ENCODE peak calls at places on chromosome 11, in eight cellular contexts. R is thoracic aorta, X is tibial nerve, M is psoas muscle, A is OCI-LY7, O is DND-41, L is lower lobe of right lung, I is testis. Q is an unnamed sample.
A peak's percentile ranks its signal among the peaks of the same experiment; 100 is the strongest.

GRCh38 chr11:107018274-107018901 is at the start of gene GUCY1A2:
- DNase-seq in R (no peak), X (no peak), M (peak; percentile 48), A (no peak), O (no peak), L (peak; percentile 42), I (peak; percentile 44), Q (peak; percentile 79)

GRCh38 chr11:86291466-86292262 is 10.4 kb upstream of the HIKESHI start:
- DNase-seq in R (no peak), X (peak; percentile 43), M (no peak), A (peak; percentile 67), O (peak; percentile 60), L (no peak), I (peak; percentile 60), Q (peak; percentile 83)

GRCh38 chr11:3109921-3110706 is 52.9 kb upstream of the CARS1 start:
- DNase-seq in R (peak; percentile 1), X (no peak), M (peak; percentile 82), A (peak; percentile 20), O (peak; percentile 59), L (peak; percentile 64), I (no peak), Q (peak; percentile 87)

GRCh38 chr11:100188137-100188783 is 498.8 kb upstream of the ARHGAP42 start:
- DNase-seq in R (no peak), X (no peak), M (no peak), A (no peak), O (no peak), L (no peak), I (no peak), Q (no peak)

GRCh38 chr11:92670293-92670890 is 299.1 kb upstream of the MTNR1B start:
- DNase-seq in R (no peak), X (no peak), M (no peak), A (no peak), O (no peak), L (no peak), I (no peak), Q (no peak)

GRCh38 chr11:20873054-20873453 is 203.7 kb downstream of the NELL1 start:
- DNase-seq in R (no peak), X (no peak), M (no peak), A (peak; percentile 24), O (peak; percentile 12), L (no peak), I (peak; percentile 69), Q (peak; percentile 85)

GRCh38 chr11:84962018-84962417 is 665.1 kb downstream of the DLG2 start:
- DNase-seq in R (no peak), X (no peak), M (no peak), A (no peak), O (no peak), L (no peak), I (no peak), Q (no peak)

GRCh38 chr11:7278314-7278917 is 26.7 kb downstream of the SYT9 start:
- DNase-seq in R (no peak), X (no peak), M (no peak), A (peak; percentile 44), O (peak; percentile 29), L (no peak), I (peak; percentile 20), Q (peak; percentile 73)

GRCh38 chr11:101583180-101584128 is at the start of gene TRPC6:
- DNase-seq in R (no peak), X (no peak), M (peak; percentile 54), A (no peak), O (no peak), L (peak; percentile 43), I (peak; percentile 49), Q (peak; percentile 87)

GRCh38 chr11:67647471-67647870 is 3.1 kb downstream of the ACY3 start:
- DNase-seq in R (no peak), X (no peak), M (no peak), A (peak; percentile 36), O (no peak), L (no peak), I (no peak), Q (peak; percentile 38)

GRCh38 chr11:128709402-128709801 is 15.5 kb downstream of the FLI1 start:
- DNase-seq in R (no peak), X (no peak), M (no peak), A (no peak), O (no peak), L (no peak), I (no peak), Q (peak; percentile 70)

GRCh38 chr11:76169473-76169881 is 36.8 kb downstream of the WNT11 start:
- DNase-seq in R (no peak), X (no peak), M (no peak), A (no peak), O (no peak), L (no peak), I (no peak), Q (no peak)

GRCh38 chr11:73003083-73003482 is 139.0 kb downstream of the FCHSD2 start:
- DNase-seq in R (no peak), X (no peak), M (no peak), A (peak; percentile 17), O (no peak), L (no peak), I (no peak), Q (no peak)

GRCh38 chr11:117826360-117826635 is 1.8 kb upstream of the FXYD2 start:
- DNase-seq in R (no peak), X (no peak), M (no peak), A (no peak), O (no peak), L (no peak), I (peak; percentile 11), Q (peak; percentile 26)

GRCh38 chr11:27468643-27469332 is 3.8 kb downstream of the LGR4 start:
- DNase-seq in R (no peak), X (no peak), M (no peak), A (no peak), O (no peak), L (no peak), I (no peak), Q (no peak)

GRCh38 chr11:73872746-73873412 is 3.8 kb downstream of the COA4 start:
- DNase-seq in R (no peak), X (no peak), M (no peak), A (no peak), O (no peak), L (no peak), I (no peak), Q (no peak)

GRCh38 chr11:69272055-69272454 is 21.9 kb upstream of the MYEOV start:
- DNase-seq in R (no peak), X (no peak), M (no peak), A (no peak), O (no peak), L (no peak), I (no peak), Q (no peak)
- H3K4me3 ChIP-seq in R (no peak overlapping the region), X (no peak overlapping the region), M (no peak overlapping the region), A (no peak overlapping the region), O (no peak overlapping the region), L (no peak overlapping the region), I (no peak overlapping the region), Q (no peak overlapping the region)

DNA sequence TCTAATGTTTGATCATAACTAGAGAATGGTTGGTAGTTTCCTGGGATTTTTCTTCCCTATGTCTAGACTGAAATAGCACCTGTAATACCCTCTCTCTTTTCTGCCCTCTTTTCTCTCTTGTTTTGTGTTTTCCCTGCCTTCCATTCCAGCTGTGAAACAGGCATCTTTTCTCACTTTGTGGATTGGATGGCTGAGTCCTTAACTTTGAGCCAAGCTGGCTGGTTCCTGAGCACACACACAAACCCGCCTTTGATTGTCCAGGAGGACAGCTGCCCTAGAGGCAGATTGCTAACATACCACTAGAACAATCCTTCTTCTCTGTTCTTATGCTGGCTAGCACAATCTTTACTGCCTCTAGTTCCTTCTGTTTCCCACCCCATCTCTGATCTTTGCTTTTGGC is 17.7 kb downstream of the CTNND1 start:
- DNase-seq in R (no peak), X (peak; percentile 18), M (no peak), A (no peak), O (no peak), L (no peak), I (peak; percentile 62), Q (peak; percentile 81)
- H3K4me1 ChIP-seq in R (peaks cover 81% of the 10 kb centered on the region), X (peaks cover 90% of the 10 kb centered on the region), M (peaks cover 74% of the 10 kb centered on the region), A (no peaks in the 10 kb centered on the region), O (peaks cover 34% of the 10 kb centered on the region), L (peaks cover 99% of the 10 kb centered on the region), I (peaks cover 87% of the 10 kb centered on the region), Q (peaks cover 42% of the 10 kb centered on the region)

GRCh38 chr11:46277623-46278386 is at the start of gene CREB3L1:
- DNase-seq in R (no peak), X (no peak), M (peak; percentile 72), A (no peak), O (no peak), L (peak; percentile 70), I (no peak), Q (peak; percentile 85)

GRCh38 chr11:46279393-46280099 is 2.1 kb downstream of the CREB3L1 start:
- DNase-seq in R (no peak), X (no peak), M (peak; percentile 76), A (no peak), O (no peak), L (no peak), I (peak; percentile 77), Q (no peak)

GRCh38 chr11:46278387-46279173 is 1.1 kb downstream of the CREB3L1 start:
- DNase-seq in R (no peak), X (no peak), M (no peak), A (no peak), O (no peak), L (peak; percentile 69), I (peak; percentile 54), Q (peak; percentile 91)

GRCh38 chr11:46285173-46285572 is 7.7 kb downstream of the CREB3L1 start:
- DNase-seq in R (no peak), X (no peak), M (no peak), A (no peak), O (no peak), L (no peak), I (no peak), Q (no peak)

DNA sequence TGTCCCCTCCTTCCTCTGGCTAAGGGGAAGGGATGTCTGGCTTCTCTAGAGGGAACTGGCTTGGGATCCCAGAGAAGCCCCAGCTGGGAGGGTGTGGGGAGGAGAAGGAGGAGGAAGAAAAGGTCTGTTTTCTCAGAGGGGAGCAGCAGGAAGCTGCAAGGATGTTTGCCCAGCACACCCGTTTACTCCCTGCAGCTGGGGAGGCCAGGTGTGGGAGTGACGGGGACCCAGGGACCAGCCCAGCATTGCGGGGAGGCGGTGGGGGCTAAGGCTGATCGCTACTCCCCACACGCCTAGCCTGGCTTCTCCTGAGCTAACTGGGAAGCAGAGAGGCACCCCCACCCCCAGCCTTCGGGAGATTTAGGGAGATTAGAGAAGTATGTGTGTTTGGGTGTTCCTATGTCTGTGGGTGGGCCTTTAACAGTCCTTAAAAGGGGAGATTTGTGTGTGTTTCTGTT is 3.9 kb downstream of the CREB3L1 start:
- DNase-seq in R (no peak), X (no peak), M (no peak), A (no peak), O (peak; percentile 76), L (no peak), I (peak; percentile 41), Q (peak; percentile 70)
- H3K27ac ChIP-seq in R (no peak overlapping the region), X (peak overlapping the region; percentile 40), M (no peak overlapping the region), A (no peak overlapping the region), O (peak overlapping the region; percentile 30), L (no peak overlapping the region), I (no peak overlapping the region), Q (no peak overlapping the region)

DNA sequence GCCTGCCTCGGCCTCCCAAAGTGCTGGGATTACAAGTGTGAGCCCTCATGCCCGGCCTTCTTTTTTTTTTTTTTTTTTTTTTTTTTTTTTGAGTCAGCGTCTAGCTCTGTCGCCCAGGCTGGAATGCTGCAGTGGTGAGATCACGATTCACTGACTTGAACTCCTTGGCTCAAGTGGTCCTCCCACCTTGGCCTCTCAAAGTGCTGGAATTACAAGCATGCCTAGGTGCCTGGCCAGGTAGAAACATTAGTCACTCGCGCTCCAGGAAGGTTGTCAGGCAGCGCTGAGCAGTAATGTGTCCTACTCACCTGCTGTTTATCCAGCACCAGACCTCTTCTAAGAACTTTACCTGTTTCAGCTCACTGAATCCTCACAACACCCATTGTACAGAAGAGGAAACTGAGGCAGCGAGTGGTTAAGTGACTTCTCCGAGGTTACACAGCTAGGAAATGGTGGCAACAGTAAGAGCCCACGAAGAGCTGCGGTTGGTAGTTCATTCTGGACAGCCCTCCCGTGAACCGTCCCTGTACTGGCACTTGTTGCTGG is 496 bp upstream of the CST6 start:
- DNase-seq in R (no peak), X (no peak), M (no peak), A (no peak), O (no peak), L (peak; percentile 86), I (no peak), Q (peak; percentile 88)
- H3K4me3 ChIP-seq in R (peak overlapping the region; percentile 37), X (no peak overlapping the region), M (peak overlapping the region; percentile 49), A (no peak overlapping the region), O (no peak overlapping the region), L (peak overlapping the region; percentile 37), I (peak overlapping the region; percentile 5), Q (no peak overlapping the region)